ENCODE peak calls at places on chromosomes 2 and 18, in four cellular contexts. D, I, U and H are unnamed samples.

GRCh38 chr2:88170472-88170892 is 336 bp downstream of the THNSL2 start:
- DNase-seq in D (no peak), I (no peak), U (peak), H (peak)

GRCh38 chr2:437772-438393 is 150.0 kb upstream of the ALKAL2 start:
- DNase-seq in D (peak), I (no peak), U (no peak), H (peak)

GRCh38 chr2:9984217-9984739 is 32.8 kb downstream of the GRHL1 start:
- DNase-seq in D (peak), I (no peak), U (no peak), H (peak)

GRCh38 chr2:25098056-25098455 is 56.2 kb downstream of the EFR3B start:
- DNase-seq in D (no peak), I (no peak), U (peak), H (no peak)

GRCh38 chr2:202782930-202783558 is 88.5 kb downstream of the ICA1L start:
- DNase-seq in D (no peak), I (no peak), U (no peak), H (no peak)

GRCh38 chr2:234979204-234980167 is 27.7 kb downstream of the SH3BP4 start:
- DNase-seq in D (no peak), I (no peak), U (no peak), H (no peak)

GRCh38 chr18:56770097-56770496 is 118.9 kb downstream of the WDR7 start:
- DNase-seq in D (no peak), I (no peak), U (no peak), H (no peak)

GRCh38 chr2:163778045-163778753 is 42.4 kb upstream of the FIGN start:
- DNase-seq in D (no peak), I (no peak), U (no peak), H (peak)

GRCh38 chr2:241417626-241418025 is 61.5 kb downstream of the FARP2 start:
- DNase-seq in D (no peak), I (no peak), U (no peak), H (no peak)

GRCh38 chr2:99818842-99819241 is 323.5 kb downstream of the AFF3 start:
- DNase-seq in D (no peak), I (no peak), U (no peak), H (peak)
- TF ChIP-seq CTCF in D (no peak), I (peak), U (peak), H (peak)

GRCh38 chr2:26316041-26316440 is 29.9 kb upstream of the SELENOI start:
- DNase-seq in D (no peak), I (no peak), U (no peak), H (no peak)

GRCh38 chr2:26316845-26317244 is 29.1 kb upstream of the SELENOI start:
- DNase-seq in D (no peak), I (no peak), U (no peak), H (no peak)

GRCh38 chr2:26312471-26312870 is 33.5 kb upstream of the SELENOI start:
- DNase-seq in D (no peak), I (no peak), U (no peak), H (no peak)

GRCh38 chr2:26313446-26313845 is 32.5 kb upstream of the SELENOI start:
- DNase-seq in D (no peak), I (no peak), U (no peak), H (no peak)

DNA sequence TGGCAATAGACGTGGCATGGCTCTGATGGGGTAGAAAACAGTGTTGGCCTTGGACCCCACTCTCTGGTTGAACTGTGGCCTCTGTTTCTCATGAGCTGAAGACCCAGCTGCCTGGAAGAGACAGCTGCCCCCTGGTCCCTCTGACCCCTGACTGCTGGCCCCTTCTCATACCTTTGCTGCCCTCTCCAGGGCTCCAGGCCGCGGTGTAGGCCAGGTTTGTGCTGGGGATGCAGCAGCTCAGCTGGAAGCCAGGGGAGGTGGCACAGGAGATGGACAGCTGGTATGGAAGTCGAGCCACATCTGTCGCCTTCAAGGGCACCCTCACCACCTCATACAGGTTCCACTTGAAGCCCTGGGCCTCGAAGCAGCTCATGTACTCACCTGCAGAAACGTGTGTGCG is 31.7 kb upstream of the SELENOI start:
- DNase-seq in D (no peak), I (no peak), U (no peak), H (no peak)
- TF ChIP-seq CTCF in D (no peak), I (no peak), U (no peak), H (peak)

DNA sequence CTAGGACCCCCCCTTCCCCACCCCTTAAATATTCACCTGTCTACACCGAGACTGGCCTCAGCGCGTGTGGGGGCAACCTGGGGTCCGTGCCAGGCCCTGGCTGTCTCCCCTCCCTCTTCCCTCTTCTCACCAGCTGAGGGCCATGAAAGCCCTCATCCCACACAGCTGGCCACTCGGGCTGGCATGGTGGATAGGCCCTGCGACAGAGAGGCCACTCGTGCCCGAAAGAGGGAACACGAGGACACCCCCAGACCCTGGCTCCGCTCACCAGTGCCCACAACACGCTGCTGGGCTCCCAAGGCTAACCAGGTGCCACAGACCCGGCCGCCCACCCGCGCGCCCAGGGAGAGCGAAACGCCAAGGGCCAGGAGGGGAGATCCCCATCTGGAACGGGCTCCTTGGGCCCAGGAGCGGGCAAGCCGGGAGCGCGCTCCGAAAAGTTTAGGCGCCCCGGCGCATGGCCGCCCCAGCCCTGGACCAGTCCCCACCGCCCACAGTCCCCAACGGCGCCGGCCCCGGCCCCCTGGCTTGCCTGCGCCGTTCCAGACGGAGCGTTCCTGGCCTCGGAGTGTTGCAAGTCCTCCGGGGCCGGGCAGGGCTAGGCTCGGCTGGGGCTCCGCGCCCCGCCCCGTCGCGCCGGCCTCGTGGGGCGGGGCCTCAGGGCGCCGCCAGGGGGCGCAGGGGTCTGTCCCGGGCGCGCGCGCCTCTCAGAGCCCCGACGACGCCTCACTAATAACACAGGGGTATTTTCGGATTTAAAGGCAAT is at the start of gene TMBIM1:
- DNase-seq in D (peak), I (peak), U (peak), H (peak)
- TF ChIP-seq CTCF in D (peak), I (peak), U (peak), H (peak)

GRCh38 chr2:207530160-207531023 is 630 bp downstream of the CREB1 start:
- DNase-seq in D (peak), I (peak), U (peak), H (peak)
- TF ChIP-seq CTCF in D (no peak), I (no peak), U (no peak), H (no peak)